ENCODE peak calls at places on chromosomes 13 and 19, in six cellular contexts. X, S, O, E, T and Y are unnamed samples.

GRCh38 chr19:40241809-40242384 is 15.4 kb upstream of the CCNP start:
- DNase-seq in X (no peak), S (no peak), O (no peak), E (peak), T (no peak), Y (peak)

GRCh38 chr13:99256709-99257108 is 1.5 kb downstream of the GPR18 start:
- DNase-seq in X (no peak), S (no peak), O (no peak), E (no peak), T (peak), Y (peak)

GRCh38 chr13:26440111-26440510 is 117.4 kb upstream of the WASF3 start:
- DNase-seq in X (peak), S (no peak), O (no peak), E (no peak), T (no peak), Y (no peak)

GRCh38 chr19:38666662-38667448 is 19.4 kb downstream of the ACTN4 start:
- DNase-seq in X (peak), S (no peak), O (peak), E (no peak), T (peak), Y (peak)

GRCh38 chr19:45558399-45558878 is 26.2 kb downstream of the OPA3 start:
- DNase-seq in X (peak), S (no peak), O (peak), E (no peak), T (peak), Y (peak)

GRCh38 chr13:109989686-109990085 is 203.3 kb upstream of the IRS2 start:
- DNase-seq in X (no peak), S (no peak), O (no peak), E (no peak), T (peak), Y (peak)

GRCh38 chr13:74816737-74817136 is 665.2 kb downstream of the TBC1D4 start:
- DNase-seq in X (no peak), S (no peak), O (no peak), E (no peak), T (peak), Y (peak)

GRCh38 chr19:4977299-4978174 is 8.6 kb downstream of the KDM4B start:
- DNase-seq in X (peak), S (no peak), O (peak), E (peak), T (peak), Y (peak)

GRCh38 chr13:73056054-73056962 is 2.5 kb upstream of the KLF5 start:
- DNase-seq in X (peak), S (no peak), O (peak), E (no peak), T (peak), Y (peak)

GRCh38 chr19:49389406-49389805 is 1.4 kb downstream of the KASH5 start:
- DNase-seq in X (no peak), S (no peak), O (no peak), E (no peak), T (no peak), Y (no peak)

DNA sequence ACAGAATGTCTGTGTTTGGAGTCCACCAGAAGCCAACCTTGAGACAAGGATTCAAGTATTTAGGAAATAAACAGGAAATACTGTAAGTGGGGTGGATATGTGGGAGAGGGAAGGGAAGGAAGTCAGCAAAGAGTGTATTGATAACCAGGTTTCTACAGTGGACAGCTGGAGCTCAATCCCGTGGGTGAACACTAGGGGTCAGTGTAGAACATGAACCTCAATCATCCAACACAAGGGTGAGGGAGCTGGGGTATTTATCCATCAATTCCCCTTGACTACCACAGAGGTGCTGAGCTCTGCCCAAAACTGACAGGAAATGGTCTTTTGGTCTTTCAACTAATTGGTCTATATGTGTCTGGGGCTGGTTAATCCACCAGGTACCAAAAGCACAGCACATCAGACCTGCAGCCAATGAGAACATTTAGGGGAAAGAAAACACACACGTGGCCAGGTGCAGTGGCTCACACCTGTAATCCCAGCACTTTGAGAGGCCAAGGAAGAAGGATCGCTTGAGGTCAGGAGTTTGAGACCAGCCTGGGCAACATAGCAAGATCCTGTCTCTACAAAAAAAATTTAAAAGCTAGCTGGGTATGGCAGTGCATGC is 5.6 kb upstream of the SYDE1 start:
- DNase-seq in X (peak), S (no peak), O (peak), E (no peak), T (peak), Y (peak)
- TF ChIP-seq CTCF in X (peak), S (peak), O (peak), E (peak), T (peak), Y (peak)

DNA sequence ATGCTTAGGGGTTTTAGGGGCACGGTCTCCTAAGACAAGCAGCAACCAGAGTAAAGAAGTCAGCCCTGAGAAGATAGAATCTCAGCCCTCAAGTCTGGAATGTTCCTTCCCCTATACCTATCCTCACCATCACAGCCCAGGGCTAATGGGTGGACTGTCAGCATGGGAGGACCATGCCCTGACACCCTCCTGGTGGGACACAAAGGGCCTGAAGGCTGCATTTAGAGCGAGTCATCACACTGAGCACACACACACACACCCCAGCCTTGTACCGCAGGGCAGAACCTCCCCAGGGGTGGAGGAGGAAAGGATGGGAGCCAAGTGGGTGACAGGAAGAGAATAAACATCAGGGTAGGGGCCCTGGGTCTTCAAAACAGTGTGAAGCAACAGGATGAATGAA is 174.8 kb upstream of the SERP2 start:
- DNase-seq in X (peak), S (no peak), O (peak), E (no peak), T (no peak), Y (no peak)
- H3K4me3 ChIP-seq in X (no peak), S (no peak), O (no peak), E (no peak), T (no peak), Y (no peak)

DNA sequence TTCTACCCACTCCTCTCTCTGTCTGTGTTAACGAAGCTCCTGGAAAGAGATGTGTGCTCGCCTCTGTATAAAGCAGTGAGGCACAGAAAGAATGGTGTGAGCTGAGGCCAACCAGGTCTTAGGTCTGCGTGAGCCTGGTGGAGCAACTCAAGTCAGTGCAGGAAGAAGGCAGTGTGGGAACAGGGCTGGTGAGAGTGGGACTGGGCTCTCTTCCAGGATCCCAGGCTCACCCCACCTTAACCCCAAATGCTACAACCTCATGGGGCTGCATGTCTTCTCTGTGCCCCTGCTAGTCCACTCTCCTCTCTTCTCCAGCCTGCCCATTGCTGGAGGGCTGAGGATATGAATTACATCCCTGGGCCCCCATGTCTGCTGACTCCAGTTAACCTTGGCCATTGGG is 127.4 kb downstream of the DCT start:
- DNase-seq in X (no peak), S (no peak), O (no peak), E (no peak), T (peak), Y (peak)
- TF ChIP-seq CTCF in X (no peak), S (no peak), O (no peak), E (no peak), T (no peak), Y (no peak)

GRCh38 chr13:45060062-45060461 is 60.2 kb upstream of the GTF2F2 start:
- DNase-seq in X (no peak), S (no peak), O (no peak), E (no peak), T (no peak), Y (no peak)

GRCh38 chr13:45051315-45051714 is 62.0 kb downstream of the GPALPP1 start:
- DNase-seq in X (no peak), S (no peak), O (no peak), E (no peak), T (no peak), Y (no peak)

GRCh38 chr13:45055198-45055901 is 65.0 kb upstream of the GTF2F2 start:
- DNase-seq in X (peak), S (peak), O (peak), E (no peak), T (peak), Y (peak)

DNA sequence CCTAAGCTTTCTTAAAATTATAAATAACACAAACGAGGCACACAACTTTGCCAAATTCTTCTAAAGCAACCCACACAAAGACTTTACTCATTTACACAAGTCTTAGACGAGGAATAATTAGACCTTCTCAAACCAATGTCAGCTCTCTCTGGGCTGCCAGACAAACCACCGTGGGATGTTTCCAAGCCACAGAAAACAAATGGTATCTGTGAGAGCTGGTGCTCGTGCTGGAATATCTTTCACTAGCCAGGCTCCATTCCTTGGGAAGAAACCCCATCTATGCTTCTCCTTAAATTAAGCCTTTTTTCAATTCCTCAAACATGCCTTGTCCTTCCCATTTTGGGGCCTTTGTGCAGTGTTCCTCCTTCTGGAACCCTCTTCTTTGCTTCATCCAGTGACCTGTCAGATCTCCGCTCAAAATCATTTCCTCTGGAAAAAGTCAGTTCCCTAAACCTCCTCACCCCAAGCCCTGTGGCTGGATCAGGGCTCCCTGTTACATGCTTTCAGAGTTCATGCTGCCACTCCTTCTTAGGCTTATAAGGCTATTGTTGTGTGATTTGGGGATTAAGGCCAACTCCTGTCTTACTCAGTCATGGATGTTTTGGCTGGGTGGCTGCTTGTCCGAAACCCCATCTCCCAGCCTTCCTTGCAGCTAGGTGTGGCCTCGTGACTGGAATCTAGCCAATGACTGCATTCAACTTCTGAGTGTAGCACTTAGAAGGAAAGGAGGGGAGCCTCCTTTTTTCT is 64.2 kb upstream of the GTF2F2 start:
- DNase-seq in X (peak), S (no peak), O (peak), E (no peak), T (peak), Y (peak)
- H3K4me3 ChIP-seq in X (peak), S (no peak), O (no peak), E (no peak), T (no peak), Y (peak)

DNA sequence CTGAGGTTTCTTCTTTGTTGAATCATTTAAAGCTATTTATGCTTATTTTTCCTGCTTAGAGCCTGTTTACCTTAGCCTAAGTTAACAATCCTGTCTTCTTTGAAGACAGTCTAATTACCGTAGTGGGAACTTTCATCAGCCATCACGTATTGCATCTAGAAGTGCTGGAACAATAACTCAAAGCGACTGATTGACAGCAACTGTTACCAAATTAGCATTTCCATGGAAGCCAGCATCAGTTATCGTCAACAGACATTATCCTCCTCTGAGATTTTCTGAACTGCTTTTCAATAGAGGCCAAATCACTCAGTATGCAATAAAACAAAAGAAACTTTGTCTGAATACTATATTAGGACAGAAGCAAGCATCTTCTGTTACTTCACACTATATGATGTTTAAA is 433.3 kb upstream of the SLITRK1 start:
- DNase-seq in X (no peak), S (no peak), O (no peak), E (no peak), T (no peak), Y (no peak)
- TF ChIP-seq CTCF in X (no peak), S (no peak), O (no peak), E (no peak), T (no peak), Y (no peak)

DNA sequence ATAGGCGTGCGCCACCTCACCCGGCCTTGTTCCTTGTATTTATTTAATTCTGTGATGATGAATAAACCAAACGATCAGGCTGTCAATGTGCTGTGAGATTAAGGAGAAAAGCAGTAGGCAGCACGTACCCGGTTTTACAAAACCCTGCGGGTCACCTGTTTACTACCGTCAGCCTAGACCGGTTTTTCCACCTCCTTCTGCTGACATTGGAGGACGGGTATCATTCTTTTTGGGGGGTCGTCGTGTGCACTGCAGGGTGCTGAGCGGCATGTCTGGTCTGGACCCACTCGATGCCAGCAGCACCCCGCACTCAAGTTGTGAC is 929 bp upstream of the DAZAP1 start:
- DNase-seq in X (peak), S (peak), O (no peak), E (no peak), T (no peak), Y (no peak)
- H3K4me3 ChIP-seq in X (peak), S (peak), O (peak), E (peak), T (peak), Y (peak)